ENCODE peak calls at places on chromosomes 4 and X, in nine cellular contexts. U is lower lobe of right lung; Y is epithelial cell of prostate; G is transverse colon; J is thoracic aorta; N is MM.1S; X is CD4-positive, alpha-beta memory T cell; K is heart right ventricle; A is GM23248. E is an unnamed sample.
A peak's percentile ranks its signal among the peaks of the same experiment; 100 is the strongest.

GRCh38 chrX:38864165-38864564 is 62.9 kb downstream of the MID1IP1 start:
- DNase-seq in K (no peak), J (no peak), N (no peak), Y (no peak), X (no peak), U (no peak), G (no peak), A (peak; percentile 12), E (no peak)

GRCh38 chrX:21374163-21374993 is at the start of gene CNKSR2:
- DNase-seq in K (no peak), G (peak; percentile 47), N (peak; percentile 84), J (no peak), Y (no peak), X (peak; percentile 68), A (peak; percentile 50), U (peak; percentile 61), E (peak; percentile 48)

GRCh38 chrX:115949900-115950822 is 220.4 kb upstream of the AGTR2 start:
- DNase-seq in N (no peak), K (no peak), Y (no peak), U (no peak), X (peak; percentile 25), J (no peak), A (no peak), G (peak; percentile 50), E (peak; percentile 34)

GRCh38 chrX:25721564-25721963 is 416.6 kb upstream of the MAGEB18 start:
- DNase-seq in U (no peak), G (no peak), X (no peak), N (peak; percentile 21), J (no peak), Y (no peak), K (no peak), A (peak; percentile 2), E (no peak)

GRCh38 chrX:124045109-124045508 is 83.6 kb downstream of the STAG2 start:
- DNase-seq in Y (no peak), A (peak; percentile 30), X (no peak), J (no peak), N (no peak), K (no peak), G (no peak), U (no peak), E (no peak)

GRCh38 chr4:14650127-14650526 is 352.2 kb upstream of the CPEB2 start:
- DNase-seq in J (no peak), U (no peak), N (no peak), K (no peak), Y (no peak), X (no peak), A (peak; percentile 7), G (no peak), E (no peak)

GRCh38 chr4:4912155-4912554 is 52.7 kb downstream of the MSX1 start:
- DNase-seq in N (no peak), X (no peak), J (no peak), G (no peak), K (no peak), Y (no peak), U (no peak), A (peak; percentile 41), E (no peak)

GRCh38 chrX:46311581-46312120 is 233.6 kb downstream of the ZNF674 start:
- DNase-seq in N (no peak), A (peak; percentile 13), K (no peak), Y (no peak), G (no peak), J (no peak), U (no peak), X (no peak), E (no peak)

GRCh38 chr4:48462363-48462762 is 20.8 kb upstream of the SLC10A4 start:
- DNase-seq in Y (no peak), U (no peak), J (no peak), X (no peak), A (no peak), N (no peak), G (no peak), K (no peak), E (no peak)

GRCh38 chr4:14916554-14917304 is 85.6 kb upstream of the CPEB2 start:
- DNase-seq in G (no peak), J (no peak), K (peak; percentile 49), U (no peak), X (no peak), N (no peak), A (peak; percentile 73), Y (no peak), E (no peak)

GRCh38 chr4:140257461-140258305 is 103.7 kb upstream of the MAML3 start:
- DNase-seq in A (peak; percentile 77), Y (no peak), K (no peak), N (peak; percentile 26), G (no peak), X (no peak), U (no peak), J (no peak), E (no peak)

GRCh38 chr4:48623182-48623780 is 133.2 kb downstream of the ZAR1 start:
- DNase-seq in X (no peak), G (no peak), U (no peak), K (no peak), J (no peak), N (no peak), A (no peak), Y (no peak), E (no peak)

GRCh38 chr4:181959121-181959520 is 284.1 kb upstream of the TENM3 start:
- DNase-seq in J (no peak), A (peak; percentile 68), Y (peak; percentile 64), U (no peak), K (no peak), G (no peak), N (no peak), X (no peak), E (no peak)

GRCh38 chr4:176191974-176192373 is 3.4 kb downstream of the SPATA4 start:
- DNase-seq in G (no peak), U (no peak), N (no peak), J (no peak), A (peak; percentile 60), Y (no peak), K (no peak), X (no peak), E (no peak)

GRCh38 chrX:38627683-38628082 is 66.3 kb downstream of the TSPAN7 start:
- DNase-seq in N (peak; percentile 56), Y (no peak), U (no peak), J (no peak), K (no peak), G (peak; percentile 8), A (peak; percentile 2), X (peak; percentile 11), E (no peak)

GRCh38 chr4:93466440-93466839 is 362.1 kb upstream of the ATOH1 start:
- DNase-seq in U (no peak), N (no peak), K (no peak), G (no peak), X (no peak), Y (no peak), A (no peak), J (no peak), E (no peak)

GRCh38 chr4:16914208-16914607 is 15.8 kb upstream of the LDB2 start:
- DNase-seq in J (no peak), U (no peak), G (no peak), Y (no peak), N (peak; percentile 7), K (no peak), X (no peak), A (peak; percentile 75), E (no peak)

DNA sequence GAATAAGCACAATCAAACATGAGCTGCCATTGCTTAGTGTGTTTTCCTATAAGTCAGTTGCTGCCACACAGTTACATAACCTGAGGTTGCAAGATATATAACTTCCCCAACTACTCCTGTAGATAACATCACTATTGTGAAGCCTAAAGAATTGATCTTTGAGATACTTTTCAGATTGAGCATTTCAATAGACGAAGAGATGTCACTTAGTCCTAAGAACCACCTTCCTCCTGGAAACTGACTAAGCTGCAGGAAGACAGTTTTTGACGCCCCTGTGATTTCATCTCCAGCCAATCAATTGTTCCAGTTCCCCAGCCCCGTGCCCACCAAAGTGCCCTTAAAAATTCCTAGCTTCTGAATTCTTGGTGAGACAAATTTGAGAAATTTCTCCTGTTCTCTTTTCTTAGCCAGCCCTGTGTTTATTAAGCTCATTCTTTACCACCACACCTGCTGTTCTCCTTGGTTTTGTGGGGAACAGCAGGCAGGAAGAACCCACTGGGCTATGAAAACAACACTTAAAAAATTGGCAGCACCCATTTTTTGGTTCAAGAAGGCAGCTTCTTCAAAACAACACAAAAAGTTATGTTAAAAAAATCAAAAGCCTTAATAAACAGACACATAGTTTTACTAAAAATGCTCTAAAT is 317.1 kb upstream of the PABPC4L start:
- DNase-seq in G (no peak), A (no peak), U (no peak), Y (no peak), J (no peak), X (no peak), K (no peak), N (no peak), E (no peak)
- H3K27ac ChIP-seq in G (no peak overlapping the region), A (no peak overlapping the region), U (no peak overlapping the region), Y (no peak overlapping the region), J (no peak overlapping the region), X (no peak overlapping the region), K (no peak overlapping the region), N (no peak overlapping the region), E (no peak overlapping the region)

GRCh38 chrX:153927686-153927935 is 1.5 kb upstream of the ARHGAP4 start:
- DNase-seq in K (no peak), X (no peak), U (no peak), J (no peak), G (no peak), N (peak; percentile 14), A (no peak), Y (no peak), E (no peak)
- H3K27ac ChIP-seq in K (peak overlapping the region; percentile 94), X (peak overlapping the region; percentile 98), U (peak overlapping the region; percentile 95), J (peak overlapping the region; percentile 96), G (peak overlapping the region; percentile 98), N (peak overlapping the region; percentile 98), A (peak overlapping the region; percentile 96), Y (peak overlapping the region; percentile 91), E (peak overlapping the region; percentile 88)

GRCh38 chrX:78655642-78656041 is 3.5 kb downstream of the RTL3 start:
- DNase-seq in J (no peak), N (no peak), X (no peak), K (no peak), Y (no peak), A (no peak), G (no peak), U (no peak), E (no peak)
- H3K27ac ChIP-seq in J (no peak overlapping the region), N (no peak overlapping the region), X (no peak overlapping the region), K (no peak overlapping the region), Y (no peak overlapping the region), A (no peak overlapping the region), G (no peak overlapping the region), U (no peak overlapping the region), E (no peak overlapping the region)

GRCh38 chr4:2925496-2925895 is 37.7 kb downstream of the NOP14 start:
- DNase-seq in G (no peak), A (no peak), J (no peak), U (peak; percentile 20), N (no peak), Y (no peak), K (no peak), X (no peak), E (no peak)

GRCh38 chr4:2923678-2924173 is 39.5 kb downstream of the NOP14 start:
- DNase-seq in G (no peak), X (no peak), J (no peak), N (no peak), K (no peak), A (no peak), Y (no peak), U (peak; percentile 40), E (peak; percentile 50)

GRCh38 chr4:2924765-2925301 is 38.4 kb downstream of the NOP14 start:
- DNase-seq in J (no peak), N (no peak), K (no peak), Y (no peak), A (no peak), U (peak; percentile 40), G (no peak), X (no peak), E (no peak)

GRCh38 chr4:2924286-2924685 is 38.9 kb downstream of the NOP14 start:
- DNase-seq in A (no peak), J (no peak), G (no peak), K (no peak), U (peak; percentile 42), Y (no peak), N (no peak), X (no peak), E (peak; percentile 19)

GRCh38 chr4:2923141-2923551 is 40.1 kb downstream of the NOP14 start:
- DNase-seq in X (no peak), N (no peak), J (no peak), K (no peak), Y (no peak), G (no peak), A (no peak), U (no peak), E (peak; percentile 28)
- H3K27ac ChIP-seq in X (peak overlapping the region; percentile 41), N (no peak overlapping the region), J (no peak overlapping the region), K (no peak overlapping the region), Y (peak overlapping the region; percentile 63), G (peak overlapping the region; percentile 34), A (no peak overlapping the region), U (peak overlapping the region; percentile 41), E (peak overlapping the region; percentile 40)

E was measured in breast epithelium.